ENCODE peak calls at places on chromosomes 11 and 22, in nine cellular contexts. J is uterus; C is stomach; H is left ventricle myocardium inferior; Y is Panc1; T is cardiac muscle cell; N is H9; Z is pancreas; L is effector memory CD4-positive, alpha-beta T cell. S is an unnamed sample.
A peak's percentile ranks its signal among the peaks of the same experiment; 100 is the strongest.

GRCh38 chr11:4064278-4064955 is 30.2 kb upstream of the RRM1 start:
- DNase-seq in J (no peak), C (no peak), H (no peak), Y (no peak), T (no peak), N (no peak), Z (no peak), L (no peak), S (no peak)

GRCh38 chr11:60326955-60327354 is at the start of gene MS4A6E:
- DNase-seq in J (no peak), C (no peak), H (no peak), Y (no peak), T (no peak), N (no peak), Z (no peak), L (no peak), S (no peak)

GRCh38 chr11:12239396-12240298 is 129.3 kb downstream of the MICAL2 start:
- DNase-seq in J (no peak), C (peak; percentile 77), H (no peak), Y (no peak), T (no peak), N (no peak), Z (peak; percentile 78), L (no peak), S (no peak)

GRCh38 chr11:93484716-93485115 is 58.5 kb downstream of the SMCO4 start:
- DNase-seq in J (no peak), C (no peak), H (no peak), Y (no peak), T (no peak), N (no peak), Z (no peak), L (no peak), S (no peak)

GRCh38 chr11:68012044-68012842 is 2.1 kb downstream of the ALDH3B1 start:
- DNase-seq in J (no peak), C (no peak), H (no peak), Y (no peak), T (no peak), N (no peak), Z (no peak), L (no peak), S (peak; percentile 68)

GRCh38 chr11:112106070-112106469 is 19.4 kb downstream of the SDHD start:
- DNase-seq in J (no peak), C (no peak), H (no peak), Y (no peak), T (no peak), N (no peak), Z (no peak), L (no peak), S (no peak)

GRCh38 chr11:66489636-66490035 is 9.4 kb downstream of the DPP3 start:
- DNase-seq in J (no peak), C (no peak), H (no peak), Y (no peak), T (no peak), N (no peak), Z (no peak), L (no peak), S (no peak)

GRCh38 chr11:125025968-125026367 is 37.1 kb upstream of the SLC37A2 start:
- DNase-seq in J (no peak), C (no peak), H (no peak), Y (no peak), T (no peak), N (no peak), Z (no peak), L (no peak), S (no peak)

GRCh38 chr11:107961480-107961879 is 33.2 kb downstream of the RAB39A start:
- DNase-seq in J (no peak), C (no peak), H (no peak), Y (no peak), T (no peak), N (no peak), Z (no peak), L (no peak), S (no peak)

GRCh38 chr11:134068829-134069425 is at the start of gene JAM3:
- DNase-seq in J (peak; percentile 97), C (peak; percentile 87), H (peak; percentile 95), Y (no peak), T (peak; percentile 99), N (peak; percentile 98), Z (peak; percentile 85), L (peak; percentile 95), S (peak; percentile 26)

GRCh38 chr11:130390071-130390758 is 38.2 kb downstream of the ADAMTS8 start:
- DNase-seq in J (no peak), C (peak; percentile 40), H (no peak), Y (peak; percentile 54), T (peak; percentile 32), N (no peak), Z (peak; percentile 39), L (no peak), S (no peak)

GRCh38 chr22:39634530-39635399 is 64.2 kb downstream of the CACNA1I start:
- DNase-seq in J (no peak), C (peak; percentile 44), H (no peak), Y (no peak), T (no peak), N (no peak), Z (no peak), L (no peak), S (peak; percentile 20)

GRCh38 chr22:33126881-33127280 is 68.7 kb upstream of the SYN3 start:
- DNase-seq in J (no peak), C (no peak), H (no peak), Y (no peak), T (peak; percentile 49), N (peak; percentile 38), Z (no peak), L (no peak), S (no peak)

GRCh38 chr11:73324665-73325035 is 16.6 kb downstream of the ARHGEF17 start:
- DNase-seq in J (no peak), C (no peak), H (no peak), Y (no peak), T (no peak), N (no peak), Z (no peak), L (no peak), S (no peak)

GRCh38 chr11:126415669-126416420 is 60.4 kb downstream of the ST3GAL4 start:
- DNase-seq in J (peak; percentile 86), C (peak; percentile 49), H (peak; percentile 89), Y (no peak), T (no peak), N (no peak), Z (no peak), L (no peak), S (no peak)

DNA sequence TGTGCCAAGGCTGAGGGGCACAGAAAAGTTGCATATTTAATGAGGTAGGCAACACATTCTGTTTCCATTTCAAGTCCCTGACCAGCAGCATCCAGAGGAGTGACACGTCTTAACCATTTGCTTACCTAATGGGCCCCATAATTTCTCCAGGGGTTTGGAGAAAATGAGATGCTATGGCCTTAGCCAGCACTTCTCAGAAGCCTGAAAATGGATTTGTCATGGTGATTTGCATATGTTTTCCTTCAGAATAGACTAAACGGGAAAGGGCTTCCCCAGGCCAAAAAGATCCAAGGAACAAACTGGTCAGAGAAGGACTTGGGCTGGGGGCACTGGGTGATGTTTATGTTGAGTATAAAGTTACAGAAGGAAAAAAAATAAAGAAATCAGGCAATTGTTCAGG is 16.7 kb downstream of the CSRP3 start:
- DNase-seq in J (no peak), C (no peak), H (no peak), Y (no peak), T (no peak), N (no peak), Z (no peak), L (no peak), S (no peak)
- H3K27ac ChIP-seq in J (no peak overlapping the region), C (no peak overlapping the region), H (peak overlapping the region; percentile 33), Y (no peak overlapping the region), T (peak overlapping the region; percentile 12), N (no peak overlapping the region), Z (no peak overlapping the region), L (no peak overlapping the region), S (no peak overlapping the region)

GRCh38 chr22:50400406-50400805 is 57.3 kb downstream of the PPP6R2 start:
- DNase-seq in J (no peak), C (no peak), H (no peak), Y (no peak), T (no peak), N (no peak), Z (no peak), L (no peak), S (no peak)

GRCh38 chr22:50399751-50400331 is 56.7 kb downstream of the PPP6R2 start:
- DNase-seq in J (no peak), C (peak; percentile 42), H (no peak), Y (no peak), T (peak; percentile 53), N (peak; percentile 75), Z (no peak), L (no peak), S (peak; percentile 52)

GRCh38 chr22:50400931-50401330 is 57.8 kb downstream of the PPP6R2 start:
- DNase-seq in J (no peak), C (no peak), H (no peak), Y (no peak), T (no peak), N (no peak), Z (no peak), L (no peak), S (no peak)

GRCh38 chr22:50403701-50404101 is 60.6 kb downstream of the PPP6R2 start:
- DNase-seq in J (peak; percentile 28), C (peak; percentile 61), H (peak; percentile 62), Y (no peak), T (no peak), N (no peak), Z (peak; percentile 34), L (no peak), S (peak; percentile 68)

DNA sequence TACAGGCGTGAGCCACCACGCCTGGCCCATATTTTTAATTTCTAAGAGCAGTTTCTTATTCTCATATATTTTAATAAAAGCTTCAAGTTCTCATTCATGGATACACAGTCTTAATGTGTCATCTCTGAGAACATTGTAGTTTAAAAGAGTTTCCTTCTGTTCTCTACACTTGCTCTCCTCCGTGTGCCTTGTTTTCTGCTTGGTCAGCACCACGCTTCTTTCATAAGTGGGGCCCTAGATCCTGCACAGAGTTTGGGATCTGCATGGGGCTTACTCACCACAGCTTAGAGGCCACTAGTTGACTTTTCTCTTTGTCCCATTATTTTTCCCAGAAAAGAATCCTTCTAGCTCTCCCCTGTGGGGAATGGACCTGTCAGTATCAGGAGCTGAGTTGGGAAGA is 58.8 kb downstream of the PPP6R2 start:
- DNase-seq in J (no peak), C (no peak), H (no peak), Y (no peak), T (no peak), N (no peak), Z (no peak), L (no peak), S (no peak)
- H3K27ac ChIP-seq in J (no peak overlapping the region), C (no peak overlapping the region), H (no peak overlapping the region), Y (no peak overlapping the region), T (no peak overlapping the region), N (no peak overlapping the region), Z (no peak overlapping the region), L (no peak overlapping the region), S (no peak overlapping the region)

GRCh38 chr22:24995649-24996180 is 43.2 kb downstream of the KIAA1671 start:
- DNase-seq in J (no peak), C (no peak), H (no peak), Y (no peak), T (no peak), N (no peak), Z (no peak), L (no peak), S (no peak)
- H3K27ac ChIP-seq in J (no peak overlapping the region), C (no peak overlapping the region), H (peak overlapping the region; percentile 50), Y (peak overlapping the region; percentile 54), T (peak overlapping the region; percentile 92), N (no peak overlapping the region), Z (no peak overlapping the region), L (no peak overlapping the region), S (no peak overlapping the region)

GRCh38 chr11:101955701-101956100 is 39.4 kb upstream of the ANGPTL5 start:
- DNase-seq in J (no peak), C (no peak), H (no peak), Y (no peak), T (no peak), N (no peak), Z (no peak), L (no peak), S (no peak)
- H3K27ac ChIP-seq in J (no peak overlapping the region), C (no peak overlapping the region), H (no peak overlapping the region), Y (no peak overlapping the region), T (no peak overlapping the region), N (no peak overlapping the region), Z (no peak overlapping the region), L (no peak overlapping the region), S (no peak overlapping the region)

S was measured in HL-60.